ENCODE peak calls at places on chromosomes 1 and 21, in five cellular contexts. Q, F, A, O and J are unnamed samples.

GRCh38 chr1:237863234-237863633 is 27.5 kb downstream of the ZP4 start:
- DNase-seq in Q (no peak), F (no peak), A (no peak), O (no peak), J (no peak)

GRCh38 chr1:205563927-205564441 is 59.5 kb downstream of the CDK18 start:
- DNase-seq in Q (no peak), F (no peak), A (no peak), O (no peak), J (no peak)

GRCh38 chr1:208106218-208106617 is 138.0 kb downstream of the PLXNA2 start:
- DNase-seq in Q (no peak), F (no peak), A (no peak), O (no peak), J (no peak)

GRCh38 chr1:187476671-187477070 is 647.9 kb downstream of the PLA2G4A start:
- DNase-seq in Q (no peak), F (no peak), A (peak), O (no peak), J (no peak)

GRCh38 chr1:55311057-55311631 is 96.0 kb upstream of the USP24 start:
- DNase-seq in Q (no peak), F (no peak), A (peak), O (no peak), J (no peak)

GRCh38 chr1:4108741-4109625 is 208.9 kb upstream of the C1orf174 start:
- DNase-seq in Q (no peak), F (no peak), A (peak), O (no peak), J (no peak)

GRCh38 chr1:181647314-181648035 is 164.2 kb downstream of the CACNA1E start:
- DNase-seq in Q (no peak), F (no peak), A (no peak), O (no peak), J (no peak)

GRCh38 chr1:151055581-151055980 is 3.8 kb downstream of the CDC42SE1 start:
- DNase-seq in Q (no peak), F (no peak), A (no peak), O (no peak), J (no peak)

GRCh38 chr1:152858062-152858461 is 1.7 kb upstream of the LCE7A start:
- DNase-seq in Q (no peak), F (no peak), A (no peak), O (no peak), J (no peak)

GRCh38 chr1:198153103-198153502 is 3.7 kb upstream of the NEK7 start:
- DNase-seq in Q (no peak), F (no peak), A (no peak), O (no peak), J (no peak)

GRCh38 chr21:16258834-16259611 is 529.2 kb downstream of the USP25 start:
- DNase-seq in Q (no peak), F (no peak), A (no peak), O (no peak), J (no peak)

GRCh38 chr1:42743302-42744029 is 3.4 kb upstream of the CLDN19 start:
- DNase-seq in Q (no peak), F (no peak), A (peak), O (no peak), J (no peak)

GRCh38 chr1:78722947-78723346 is 73.3 kb downstream of the IFI44 start:
- DNase-seq in Q (no peak), F (no peak), A (no peak), O (no peak), J (no peak)

GRCh38 chr1:87252406-87252805 is 76.3 kb upstream of the LMO4 start:
- DNase-seq in Q (no peak), F (no peak), A (no peak), O (no peak), J (no peak)

GRCh38 chr1:240803151-240803550 is 191.2 kb upstream of the GREM2 start:
- DNase-seq in Q (no peak), F (no peak), A (no peak), O (no peak), J (no peak)

GRCh38 chr1:99781798-99782197 is 15.4 kb upstream of the FRRS1 start:
- DNase-seq in Q (no peak), F (no peak), A (no peak), O (no peak), J (no peak)

GRCh38 chr1:204041232-204041767 is 31.6 kb upstream of the SOX13 start:
- DNase-seq in Q (no peak), F (no peak), A (no peak), O (no peak), J (no peak)

GRCh38 chr1:55580845-55581332 is 365.7 kb upstream of the USP24 start:
- DNase-seq in Q (no peak), F (no peak), A (no peak), O (peak), J (no peak)

GRCh38 chr1:228344631-228345072 is 62.0 kb downstream of the TRIM11 start:
- DNase-seq in Q (no peak), F (no peak), A (no peak), O (no peak), J (no peak)

GRCh38 chr1:30609336-30610280 is 113.8 kb downstream of the MATN1 start:
- DNase-seq in Q (no peak), F (no peak), A (no peak), O (no peak), J (no peak)

GRCh38 chr1:199855580-199855979 is 171.9 kb upstream of the NR5A2 start:
- DNase-seq in Q (no peak), F (no peak), A (no peak), O (no peak), J (no peak)

GRCh38 chr1:154726443-154726842 is 118.5 kb upstream of the ADAR start:
- DNase-seq in Q (no peak), F (peak), A (no peak), O (no peak), J (no peak)

GRCh38 chr1:48931571-48932251 is 155.0 kb upstream of the BEND5 start:
- DNase-seq in Q (no peak), F (no peak), A (no peak), O (no peak), J (no peak)

GRCh38 chr1:151519667-151520066 is 8.5 kb downstream of the CGN start:
- DNase-seq in Q (no peak), F (no peak), A (no peak), O (no peak), J (no peak)

GRCh38 chr1:167934407-167935251 is 1.9 kb upstream of the DCAF6 start:
- DNase-seq in Q (no peak), F (no peak), A (no peak), O (no peak), J (no peak)

GRCh38 chr1:207058878-207059867 is 6.1 kb downstream of the PFKFB2 start:
- DNase-seq in Q (peak), F (no peak), A (peak), O (no peak), J (no peak)

GRCh38 chr1:37999434-38000232 is 5.7 kb downstream of the FHL3 start:
- DNase-seq in Q (peak), F (no peak), A (peak), O (peak), J (no peak)

GRCh38 chr1:220881918-220882891 is 3.0 kb downstream of the HLX start:
- DNase-seq in Q (no peak), F (no peak), A (peak), O (no peak), J (no peak)
- TF ChIP-seq FOXM1 in Q (no peak), F (no peak), A (no peak), O (no peak), J (no peak)

DNA sequence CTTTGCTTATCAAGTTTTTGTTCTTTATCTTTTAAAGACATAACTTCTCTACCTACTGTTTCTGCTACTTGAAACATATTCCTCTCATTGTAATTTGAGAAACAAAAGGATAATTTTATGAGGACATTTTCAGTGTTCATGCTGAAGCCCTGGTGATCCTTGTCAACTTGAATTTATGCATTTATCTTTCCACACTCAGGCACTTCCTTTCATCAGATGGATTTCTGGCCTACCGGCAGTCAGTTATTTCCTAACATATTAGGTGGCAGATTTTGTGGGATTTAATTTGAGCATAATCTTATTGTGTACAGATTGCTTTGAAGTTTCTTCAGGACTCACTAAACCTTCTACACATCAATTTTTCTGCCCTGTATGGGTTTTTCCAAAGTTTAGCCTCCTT is 75.0 kb downstream of the RGL1 start:
- DNase-seq in Q (no peak), F (no peak), A (no peak), O (no peak), J (no peak)
- TF ChIP-seq FOXM1 in Q (no peak), F (no peak), A (no peak), O (no peak), J (no peak)

DNA sequence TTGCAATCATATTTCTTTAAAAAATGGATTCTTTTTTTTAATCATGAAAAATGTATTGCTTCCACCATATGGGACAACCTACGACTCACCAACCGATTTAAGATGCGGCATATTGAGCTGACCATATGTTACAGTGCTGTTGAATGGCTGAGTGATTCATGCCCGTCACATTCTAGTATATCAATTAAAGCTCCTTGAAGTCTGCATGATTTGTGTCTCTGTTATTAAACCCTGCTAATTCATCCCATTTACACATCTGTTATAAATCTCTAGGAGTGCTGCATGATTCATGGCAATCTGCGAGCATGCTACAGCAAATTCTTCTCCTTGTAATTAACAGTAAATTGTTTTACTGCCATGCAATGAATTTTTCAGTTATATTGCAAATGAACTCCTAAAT is 239.8 kb downstream of the USH2A start:
- DNase-seq in Q (no peak), F (no peak), A (no peak), O (no peak), J (peak)
- TF ChIP-seq FOXM1 in Q (no peak), F (no peak), A (no peak), O (no peak), J (no peak)

GRCh38 chr1:163083690-163084089 is 14.5 kb downstream of the RGS4 start:
- DNase-seq in Q (no peak), F (no peak), A (no peak), O (no peak), J (no peak)

GRCh38 chr1:163082971-163083370 is 13.8 kb downstream of the RGS4 start:
- DNase-seq in Q (no peak), F (no peak), A (no peak), O (no peak), J (no peak)

GRCh38 chr1:163085904-163086268 is 16.7 kb downstream of the RGS4 start:
- DNase-seq in Q (no peak), F (no peak), A (no peak), O (no peak), J (no peak)

GRCh38 chr1:163085041-163085903 is 16.1 kb downstream of the RGS4 start:
- DNase-seq in Q (no peak), F (no peak), A (no peak), O (no peak), J (no peak)

DNA sequence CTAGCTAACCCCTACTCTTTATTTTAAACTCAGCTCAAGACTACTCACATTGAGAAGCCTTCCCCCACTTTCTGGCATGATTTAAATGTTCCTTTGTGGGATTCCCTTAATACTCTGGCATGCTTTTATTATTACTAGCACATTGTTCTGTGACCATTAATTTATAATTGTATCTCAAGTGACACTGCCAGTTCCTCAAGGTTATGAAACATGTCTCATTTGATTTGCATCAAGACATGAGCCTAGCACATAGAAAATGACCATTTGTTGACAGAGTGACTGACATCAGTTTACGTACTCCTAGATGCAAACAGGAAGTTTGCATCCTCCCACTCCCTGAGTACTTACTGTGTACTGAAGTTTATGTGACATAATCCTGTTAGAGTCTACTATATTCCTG is 15.2 kb downstream of the RGS4 start:
- DNase-seq in Q (no peak), F (no peak), A (no peak), O (no peak), J (no peak)
- TF ChIP-seq FOXM1 in Q (no peak), F (no peak), A (no peak), O (no peak), J (no peak)